ENCODE peak calls at places on chromosomes 1 and 21, in four cellular contexts. B, D, G and Z are unnamed samples.

GRCh38 chr21:44083631-44084291 is 23.4 kb upstream of the PWP2 start:
- DNase-seq in B (peak; percentile 62), G (peak; percentile 27), D (no peak), Z (peak; percentile 38)

GRCh38 chr21:45979141-45979631 is 2.4 kb upstream of the COL6A1 start:
- DNase-seq in G (no peak), B (no peak), D (no peak), Z (peak; percentile 73)

GRCh38 chr21:45507888-45508508 is 34.2 kb downstream of the SLC19A1 start:
- DNase-seq in D (no peak), B (no peak), G (no peak), Z (peak; percentile 35)

GRCh38 chr1:165265196-165265838 is 91.2 kb downstream of the LMX1A start:
- DNase-seq in D (no peak), B (no peak), G (no peak), Z (no peak)

GRCh38 chr1:109671067-109671466 is 3.2 kb downstream of the GSTM2 start:
- DNase-seq in D (no peak), B (no peak), G (no peak), Z (no peak)

GRCh38 chr1:30907641-30908445 is 715 bp downstream of the SDC3 start:
- DNase-seq in G (no peak), D (no peak), B (no peak), Z (no peak)

GRCh38 chr1:67586596-67586995 is 98.4 kb upstream of the GADD45A start:
- DNase-seq in B (no peak), D (peak; percentile 62), G (no peak), Z (no peak)

GRCh38 chr1:178220094-178220493 is 126.2 kb downstream of the RASAL2 start:
- DNase-seq in G (no peak), D (no peak), B (no peak), Z (no peak)

GRCh38 chr1:193210991-193211390 is 24.6 kb upstream of the B3GALT2 start:
- DNase-seq in G (no peak), B (no peak), D (no peak), Z (no peak)

GRCh38 chr1:37556712-37557196 is at the start of gene DNALI1:
- DNase-seq in D (peak; percentile 25), G (no peak), B (peak; percentile 23), Z (peak; percentile 86)

GRCh38 chr1:231178970-231179369 is 17.1 kb downstream of the TRIM67 start:
- DNase-seq in D (no peak), B (no peak), G (no peak), Z (no peak)

GRCh38 chr1:229372251-229372650 is 29.4 kb upstream of the CCSAP start:
- DNase-seq in B (no peak), D (no peak), G (no peak), Z (no peak)

GRCh38 chr21:40835179-40835694 is 11.7 kb downstream of the DSCAM start:
- DNase-seq in B (no peak), D (no peak), G (no peak), Z (no peak)

GRCh38 chr1:58895559-58896135 is 111.8 kb upstream of the JUN start:
- DNase-seq in G (no peak), B (no peak), D (no peak), Z (no peak)

GRCh38 chr1:179326746-179327145 is 33.1 kb downstream of the SOAT1 start:
- DNase-seq in G (no peak), D (no peak), B (no peak), Z (no peak)

GRCh38 chr1:97304366-97304765 is 582.8 kb downstream of the PTBP2 start:
- DNase-seq in G (no peak), B (no peak), D (no peak), Z (no peak)

GRCh38 chr21:26835027-26835713 is 10.0 kb downstream of the ADAMTS1 start:
- DNase-seq in B (no peak), G (no peak), D (no peak), Z (no peak)

GRCh38 chr1:89607888-89608626 is 24.9 kb upstream of the LRRC8C start:
- DNase-seq in B (peak; percentile 69), D (no peak), G (peak; percentile 46), Z (no peak)

GRCh38 chr1:114435088-114435715 is 75.8 kb downstream of the TRIM33 start:
- DNase-seq in D (no peak), G (no peak), B (no peak), Z (no peak)

GRCh38 chr1:248822148-248823032 is 3.3 kb downstream of the SH3BP5L start:
- DNase-seq in D (peak; percentile 11), G (no peak), B (no peak), Z (peak; percentile 34)

GRCh38 chr1:169527461-169528213 is 41.9 kb upstream of the SLC19A2 start:
- DNase-seq in B (no peak), G (no peak), D (no peak), Z (no peak)

GRCh38 chr1:155872527-155872926 is 13.2 kb downstream of the SYT11 start:
- DNase-seq in B (no peak), D (no peak), G (no peak), Z (no peak)

GRCh38 chr21:37461494-37461893 is 94.9 kb downstream of the DYRK1A start:
- DNase-seq in G (no peak), D (no peak), B (no peak), Z (no peak)

GRCh38 chr1:197915217-197915616 is 2.0 kb upstream of the LHX9 start:
- DNase-seq in B (no peak), G (no peak), D (no peak), Z (no peak)

GRCh38 chr21:43842742-43843141 is 22.3 kb upstream of the AGPAT3 start:
- DNase-seq in B (no peak), G (no peak), D (no peak), Z (no peak)

GRCh38 chr1:2210786-2211185 is 16.2 kb upstream of the FAAP20 start:
- DNase-seq in G (no peak), B (no peak), D (no peak), Z (peak; percentile 64)

GRCh38 chr1:206672844-206673758 is 11.6 kb upstream of the MAPKAPK2 start:
- DNase-seq in B (no peak), G (no peak), D (no peak), Z (no peak)

GRCh38 chr1:37471345-37472231 is 2.8 kb upstream of the ZC3H12A start:
- DNase-seq in B (no peak), G (no peak), D (no peak), Z (no peak)